ENCODE peak calls at places on chromosome 4, in eight cellular contexts. W is NCI-H1092; A is SJSA1; I is NAMALWA; T is heart left ventricle; H is stimulated activated CD4-positive, alpha-beta T cell treated with anti-CD3 and anti-CD28 coated beads, Interleukin-4, amount 100 ng/mL, for 48 hours; K is HFFc6; Z is IMR-90. J is an unnamed sample.

GRCh38 chr4:122588453-122589238 is 32.2 kb downstream of the IL21 start:
- DNase-seq in A (no peak), W (no peak), Z (peak), T (no peak), H (no peak), K (peak), I (peak), J (no peak)

GRCh38 chr4:15765910-15766703 is 12.0 kb upstream of the CD38 start:
- DNase-seq in I (peak), W (no peak), T (no peak), Z (no peak), K (no peak), A (no peak), H (no peak), J (peak)

GRCh38 chr4:14269824-14270223 is 642.3 kb upstream of the BOD1L1 start:
- DNase-seq in I (no peak), W (no peak), K (no peak), Z (no peak), A (no peak), H (no peak), T (peak), J (no peak)

GRCh38 chr4:176841730-176842129 is 49.0 kb upstream of the VEGFC start:
- DNase-seq in K (peak), Z (peak), H (no peak), T (no peak), A (no peak), I (no peak), W (no peak), J (no peak)

GRCh38 chr4:168623011-168623410 is 126.2 kb downstream of the PALLD start:
- DNase-seq in A (no peak), T (no peak), I (no peak), K (no peak), W (no peak), Z (no peak), H (no peak), J (no peak)

GRCh38 chr4:164204434-164204833 is 549.5 kb upstream of the SMIM31 start:
- DNase-seq in T (no peak), H (no peak), Z (peak), W (no peak), I (no peak), A (peak), K (no peak), J (no peak)

GRCh38 chr4:48681856-48682255 is 98.2 kb downstream of the FRYL start:
- DNase-seq in H (no peak), I (peak), T (no peak), A (no peak), W (no peak), K (peak), Z (peak), J (no peak)

GRCh38 chr4:76449824-76450223 is 14.8 kb downstream of the SHROOM3 start:
- DNase-seq in H (no peak), T (no peak), W (no peak), I (no peak), Z (no peak), A (no peak), K (no peak), J (no peak)

GRCh38 chr4:38759077-38759789 is 23.6 kb downstream of the TLR10 start:
- DNase-seq in W (no peak), Z (peak), I (peak), H (peak), T (peak), A (peak), K (peak), J (peak)

J was measured in RPMI8226.